ENCODE peak calls at places on chromosomes 1 and 21, in nine cellular contexts. M is naive thymus-derived CD8-positive, alpha-beta T cell; U is neural progenitor cell; E is stimulated activated CD8-positive, alpha-beta memory T cell treated with anti-CD3 and anti-CD28 coated beads, Interleukin-7, amount 100 ng/mL, for 1 hour; T is activated naive CD4-positive, alpha-beta T cell; J is activated naive CD8-positive, alpha-beta T cell treated with anti-CD3 and anti-CD28 coated beads for 36 hours; D is cardiac fibroblast; L is ELF-1; F is stimulated activated effector memory CD8-positive, alpha-beta T cell treated with anti-CD3 and anti-CD28 coated beads, Interleukin-12 subunit alpha, Interleukin-12 subunit beta, amount 100 ng/mL, for 72 hours. C is an unnamed sample.

GRCh38 chr21:44550807-44551206 is 498 bp downstream of the KRTAP10-2 start:
- DNase-seq in M (no peak), D (no peak), L (no peak), J (no peak), F (no peak), E (no peak), U (no peak), T (no peak), C (no peak)

GRCh38 chr1:197912739-197913494 is 4.3 kb upstream of the LHX9 start:
- DNase-seq in D (no peak), U (peak), F (no peak), E (no peak), J (no peak), T (no peak), M (no peak), L (peak), C (no peak)

GRCh38 chr21:36163780-36164426 is 7.3 kb downstream of the DOP1B start:
- DNase-seq in M (no peak), E (no peak), F (no peak), U (no peak), J (no peak), T (no peak), D (no peak), L (no peak), C (no peak)

GRCh38 chr1:178938959-178939317 is 68.1 kb upstream of the ANGPTL1 start:
- DNase-seq in L (no peak), J (no peak), F (no peak), E (no peak), D (peak), M (no peak), T (no peak), U (no peak), C (peak)

GRCh38 chr21:34052171-34052570 is 21.2 kb upstream of the MRPS6 start:
- DNase-seq in U (no peak), L (no peak), J (no peak), E (no peak), D (no peak), M (no peak), T (no peak), F (no peak), C (no peak)

GRCh38 chr1:211579434-211580302 is 707 bp upstream of the SLC30A1 start:
- DNase-seq in T (peak), L (peak), E (no peak), F (no peak), J (no peak), U (peak), M (no peak), D (no peak), C (no peak)

GRCh38 chr1:152533327-152533938 is 19.2 kb downstream of the CRCT1 start:
- DNase-seq in U (no peak), L (peak), J (peak), E (no peak), D (peak), M (no peak), T (no peak), F (peak), C (peak)

GRCh38 chr1:36953061-36953460 is 81.3 kb downstream of the GRIK3 start:
- DNase-seq in J (no peak), M (no peak), E (no peak), D (no peak), L (no peak), T (no peak), U (no peak), F (no peak), C (no peak)

GRCh38 chr1:39795651-39796050 is 7.0 kb upstream of the BMP8B start:
- DNase-seq in M (no peak), D (no peak), E (no peak), U (no peak), J (no peak), F (no peak), T (no peak), L (no peak), C (no peak)

GRCh38 chr1:219585837-219586465 is 27.0 kb downstream of the ZC3H11B start:
- DNase-seq in L (peak), U (no peak), J (no peak), E (no peak), T (no peak), D (no peak), M (no peak), F (no peak), C (no peak)

GRCh38 chr1:172670791-172671190 is 11.9 kb downstream of the FASLG start:
- DNase-seq in J (peak), F (no peak), E (no peak), T (no peak), D (no peak), U (no peak), L (no peak), M (peak), C (no peak)

GRCh38 chr1:119293777-119294176 is 74.8 kb upstream of the HAO2 start:
- DNase-seq in J (no peak), L (peak), F (no peak), E (no peak), D (no peak), T (no peak), U (no peak), M (no peak), C (no peak)

C was measured in GM03348.